ENCODE peak calls at places on chromosomes 5 and 9, in six cellular contexts. O is HFF-Myc, P is type B pancreatic cell, C is upper lobe of right lung, Z is heart left ventricle, I is GM13977. H is an unnamed sample.

GRCh38 chr9:74951725-74952151 is 974 bp downstream of the C9orf40 start:
- DNase-seq in O (no peak), P (no peak), C (peak), Z (peak), I (peak), H (peak)

GRCh38 chr5:143968071-143968878 is 156.3 kb downstream of the HMHB1 start:
- DNase-seq in O (peak), P (no peak), C (no peak), Z (no peak), I (peak), H (no peak)

GRCh38 chr5:9903806-9904205 is 273.7 kb upstream of the TAS2R1 start:
- DNase-seq in O (no peak), P (no peak), C (no peak), Z (no peak), I (no peak), H (no peak)

GRCh38 chr9:93950619-93951601 is 4.2 kb downstream of the BARX1 start:
- DNase-seq in O (no peak), P (no peak), C (peak), Z (peak), I (peak), H (no peak)

GRCh38 chr5:173327948-173328895 is at the start of gene STC2:
- DNase-seq in O (peak), P (peak), C (no peak), Z (peak), I (peak), H (no peak)

GRCh38 chr5:91182763-91183162 is 200.4 kb downstream of the ARRDC3 start:
- DNase-seq in O (no peak), P (no peak), C (no peak), Z (no peak), I (no peak), H (no peak)

GRCh38 chr5:476814-477175 is 33.8 kb downstream of the EXOC3 start:
- DNase-seq in O (no peak), P (no peak), C (no peak), Z (no peak), I (no peak), H (no peak)

GRCh38 chr5:126949475-126949874 is 80.9 kb downstream of the MARCHF3 start:
- DNase-seq in O (no peak), P (no peak), C (no peak), Z (no peak), I (no peak), H (no peak)

GRCh38 chr5:33441241-33441844 is 578 bp downstream of the TARS1 start:
- DNase-seq in O (peak), P (no peak), C (no peak), Z (no peak), I (peak), H (peak)

GRCh38 chr9:129493714-129494047 is 127.2 kb downstream of the C9orf50 start:
- DNase-seq in O (no peak), P (no peak), C (no peak), Z (no peak), I (no peak), H (no peak)

GRCh38 chr9:34891386-34891785 is 66.7 kb upstream of the PHF24 start:
- DNase-seq in O (no peak), P (no peak), C (no peak), Z (no peak), I (no peak), H (no peak)

GRCh38 chr9:126700903-126701819 is 87.4 kb downstream of the LMX1B start:
- DNase-seq in O (no peak), P (no peak), C (peak), Z (no peak), I (no peak), H (no peak)

GRCh38 chr9:135508211-135508820 is 7.8 kb downstream of the MRPS2 start:
- DNase-seq in O (no peak), P (peak), C (peak), Z (peak), I (no peak), H (no peak)

GRCh38 chr9:100087218-100087617 is 11.6 kb downstream of the ERP44 start:
- DNase-seq in O (no peak), P (no peak), C (no peak), Z (no peak), I (no peak), H (no peak)

GRCh38 chr9:132241840-132242620 is 80.2 kb downstream of the NTNG2 start:
- DNase-seq in O (no peak), P (no peak), C (peak), Z (no peak), I (peak), H (peak)

GRCh38 chr5:130923543-130924159 is 241.4 kb downstream of the HINT1 start:
- DNase-seq in O (peak), P (no peak), C (no peak), Z (no peak), I (no peak), H (no peak)

GRCh38 chr5:16245956-16246355 is 66.4 kb upstream of the MARCHF11 start:
- DNase-seq in O (no peak), P (no peak), C (no peak), Z (no peak), I (no peak), H (no peak)

GRCh38 chr9:116165912-116166311 is 12.3 kb downstream of the PAPPA start:
- DNase-seq in O (no peak), P (no peak), C (no peak), Z (no peak), I (no peak), H (no peak)

GRCh38 chr5:34053133-34053532 is 10.1 kb upstream of the C1QTNF3 start:
- DNase-seq in O (peak), P (no peak), C (no peak), Z (no peak), I (no peak), H (no peak)

GRCh38 chr5:23208959-23209431 is 298.4 kb upstream of the PRDM9 start:
- DNase-seq in O (peak), P (no peak), C (no peak), Z (no peak), I (peak), H (no peak)

GRCh38 chr9:95425910-95426551 is 90.7 kb downstream of the PTCH1 start:
- DNase-seq in O (no peak), P (no peak), C (no peak), Z (no peak), I (peak), H (no peak)

GRCh38 chr5:177455036-177455660 is 8.5 kb downstream of the PRR7 start:
- DNase-seq in O (no peak), P (peak), C (peak), Z (peak), I (peak), H (peak)

GRCh38 chr9:120579139-120579749 is 723 bp downstream of the CDK5RAP2 start:
- DNase-seq in O (no peak), P (no peak), C (no peak), Z (no peak), I (no peak), H (peak)

GRCh38 chr5:30991462-30991861 is 202.0 kb upstream of the CDH6 start:
- DNase-seq in O (no peak), P (no peak), C (no peak), Z (no peak), I (no peak), H (no peak)

GRCh38 chr5:52443187-52443586 is 344.5 kb upstream of the ITGA1 start:
- DNase-seq in O (no peak), P (no peak), C (no peak), Z (no peak), I (no peak), H (no peak)
- TF ChIP-seq CTCF in O (no peak), P (no peak), C (no peak), Z (no peak), I (no peak), H (no peak)

GRCh38 chr9:105373723-105374122 is 74.1 kb upstream of the FSD1L start:
- DNase-seq in O (no peak), P (no peak), C (no peak), Z (no peak), I (no peak), H (no peak)
- TF ChIP-seq CTCF in O (no peak), P (no peak), C (no peak), Z (no peak), I (no peak), H (no peak)

GRCh38 chr5:133469846-133470245 is 142.5 kb downstream of the FSTL4 start:
- DNase-seq in O (no peak), P (no peak), C (no peak), Z (no peak), I (no peak), H (no peak)

GRCh38 chr5:133474851-133475590 is 137.3 kb downstream of the FSTL4 start:
- DNase-seq in O (no peak), P (no peak), C (no peak), Z (no peak), I (no peak), H (no peak)

GRCh38 chr5:133473291-133473690 is 139.1 kb downstream of the FSTL4 start:
- DNase-seq in O (no peak), P (no peak), C (no peak), Z (no peak), I (no peak), H (no peak)

GRCh38 chr5:133471699-133472098 is 140.6 kb downstream of the FSTL4 start:
- DNase-seq in O (no peak), P (no peak), C (no peak), Z (no peak), I (no peak), H (no peak)

DNA sequence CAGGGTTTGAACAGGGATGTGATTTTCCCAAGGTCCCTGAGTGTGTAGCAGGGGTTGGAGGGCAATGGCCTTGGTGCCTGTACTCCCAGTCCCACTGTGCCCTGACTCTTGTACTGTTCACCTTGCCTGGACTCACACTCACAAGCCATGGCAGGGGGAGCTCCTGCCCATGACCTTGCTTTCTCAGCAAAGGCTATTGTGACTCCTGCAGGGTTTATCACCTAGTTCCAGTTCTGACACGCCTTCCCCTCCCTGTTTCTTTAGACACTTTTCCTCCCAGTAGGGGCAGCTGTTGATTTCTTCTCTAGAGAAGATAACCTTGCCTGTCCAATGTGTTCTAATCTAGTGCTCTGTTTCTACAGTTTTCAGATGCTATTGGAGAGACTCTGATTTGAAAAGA is 139.5 kb downstream of the FSTL4 start:
- DNase-seq in O (no peak), P (no peak), C (no peak), Z (no peak), I (no peak), H (no peak)
- TF ChIP-seq CTCF in O (no peak), P (no peak), C (no peak), Z (no peak), I (no peak), H (no peak)

DNA sequence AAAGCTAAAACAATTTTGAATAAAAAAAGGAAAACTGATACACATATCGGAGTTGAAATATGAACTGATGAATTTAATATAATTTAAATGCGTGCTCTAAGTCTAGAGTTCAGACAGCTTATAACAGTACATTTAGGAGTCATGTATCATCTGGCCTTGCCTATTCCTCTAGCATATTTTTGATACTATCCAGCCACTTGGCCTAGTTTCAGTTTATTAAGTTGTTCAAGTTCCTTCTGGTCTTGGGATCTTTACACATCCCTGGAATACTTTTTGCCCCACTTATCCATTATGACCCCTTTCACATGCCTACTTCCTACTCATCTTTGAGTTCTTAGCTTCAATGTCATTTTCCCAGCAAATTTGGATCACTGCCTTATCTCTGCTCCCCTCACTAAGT is 192.4 kb upstream of the EFNA5 start:
- DNase-seq in O (no peak), P (no peak), C (no peak), Z (no peak), I (no peak), H (no peak)
- TF ChIP-seq CTCF in O (no peak), P (no peak), C (no peak), Z (no peak), I (no peak), H (no peak)

GRCh38 chr5:37774912-37775483 is 64.8 kb downstream of the GDNF start:
- DNase-seq in O (no peak), P (no peak), C (no peak), Z (no peak), I (no peak), H (no peak)
- TF ChIP-seq CTCF in O (peak), P (peak), C (peak), Z (peak), I (peak), H (no peak)

DNA sequence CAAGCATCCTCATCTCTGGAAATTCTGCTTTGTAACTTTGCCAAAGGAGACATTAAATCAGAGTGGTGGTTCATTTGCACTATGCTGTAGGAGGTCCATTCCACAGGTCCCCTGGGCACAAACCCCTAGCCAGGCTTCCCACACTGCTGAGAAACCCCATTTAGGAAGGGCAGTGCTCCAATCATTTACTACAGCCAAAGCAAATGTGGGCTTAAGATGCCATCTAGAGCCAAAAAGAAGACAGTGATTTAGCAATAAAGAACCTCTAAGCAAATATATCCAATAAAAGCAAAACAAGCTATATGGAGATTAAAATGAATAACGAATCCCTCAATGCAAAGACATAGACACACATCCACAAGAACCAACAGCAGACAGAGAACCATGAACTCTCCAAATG is 129.0 kb upstream of the ALDH1B1 start:
- DNase-seq in O (peak), P (no peak), C (no peak), Z (no peak), I (no peak), H (no peak)
- TF ChIP-seq CTCF in O (peak), P (peak), C (no peak), Z (peak), I (peak), H (no peak)

DNA sequence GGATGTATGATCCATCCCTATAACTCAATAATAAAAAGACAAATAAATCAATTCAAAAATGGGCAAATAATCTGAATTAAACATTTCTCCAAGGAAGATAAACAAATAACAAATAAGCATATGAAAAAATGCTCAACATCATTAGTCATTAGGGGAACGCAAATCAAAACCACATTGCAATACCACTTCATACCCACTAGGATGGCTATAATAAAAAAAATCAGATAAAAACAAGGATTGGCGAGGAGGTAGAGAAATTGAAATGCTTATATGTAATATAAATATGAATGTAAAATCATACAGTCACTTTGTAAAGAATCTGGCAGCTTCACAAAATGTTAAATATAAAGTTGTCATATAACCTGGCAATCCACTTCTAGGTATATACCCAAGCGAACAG is 52.3 kb upstream of the TBCA start:
- DNase-seq in O (no peak), P (no peak), C (no peak), Z (no peak), I (no peak), H (no peak)
- TF ChIP-seq CTCF in O (no peak), P (peak), C (peak), Z (no peak), I (no peak), H (no peak)

DNA sequence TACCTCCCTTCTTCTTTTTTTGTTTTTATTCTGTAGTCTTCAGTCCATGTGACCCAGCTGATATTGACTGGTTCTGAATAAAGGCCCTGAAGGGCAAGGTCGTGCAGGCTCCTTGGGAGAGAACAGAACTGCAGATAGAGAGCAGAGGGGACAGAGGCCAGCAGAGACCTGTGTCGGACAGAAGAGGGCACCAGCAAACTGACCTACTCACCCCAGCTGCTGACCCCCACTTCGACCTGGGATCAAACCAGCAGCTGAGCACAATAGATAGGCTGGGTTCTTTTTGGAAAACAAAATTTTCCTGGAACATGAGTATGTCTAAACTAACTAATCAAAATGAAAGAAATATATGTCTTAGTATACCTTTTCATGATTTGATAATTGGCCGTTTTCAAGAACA is 695.1 kb downstream of the NR2F1-AS1 start:
- DNase-seq in O (no peak), P (no peak), C (no peak), Z (no peak), I (no peak), H (no peak)
- TF ChIP-seq CTCF in O (no peak), P (peak), C (no peak), Z (peak), I (peak), H (no peak)

GRCh38 chr9:11743356-11743755 is 949.8 kb upstream of the TYRP1 start:
- DNase-seq in O (no peak), P (no peak), C (no peak), Z (no peak), I (no peak), H (no peak)

GRCh38 chr9:11742471-11742870 is 950.7 kb upstream of the TYRP1 start:
- DNase-seq in O (no peak), P (no peak), C (no peak), Z (no peak), I (no peak), H (no peak)
- TF ChIP-seq CTCF in O (no peak), P (no peak), C (no peak), Z (no peak), I (no peak), H (no peak)

GRCh38 chr5:134174841-134175839 is 1.6 kb downstream of the SKP1 start:
- DNase-seq in O (no peak), P (no peak), C (no peak), Z (no peak), I (no peak), H (no peak)

GRCh38 chr5:134171972-134172371 is 4.8 kb downstream of the SKP1 start:
- DNase-seq in O (no peak), P (no peak), C (no peak), Z (no peak), I (no peak), H (no peak)

GRCh38 chr5:134175874-134176522 is 752 bp downstream of the SKP1 start:
- DNase-seq in O (no peak), P (no peak), C (no peak), Z (peak), I (peak), H (no peak)

GRCh38 chr5:134176523-134177196 is at the start of gene SKP1:
- DNase-seq in O (peak), P (peak), C (peak), Z (peak), I (peak), H (peak)

DNA sequence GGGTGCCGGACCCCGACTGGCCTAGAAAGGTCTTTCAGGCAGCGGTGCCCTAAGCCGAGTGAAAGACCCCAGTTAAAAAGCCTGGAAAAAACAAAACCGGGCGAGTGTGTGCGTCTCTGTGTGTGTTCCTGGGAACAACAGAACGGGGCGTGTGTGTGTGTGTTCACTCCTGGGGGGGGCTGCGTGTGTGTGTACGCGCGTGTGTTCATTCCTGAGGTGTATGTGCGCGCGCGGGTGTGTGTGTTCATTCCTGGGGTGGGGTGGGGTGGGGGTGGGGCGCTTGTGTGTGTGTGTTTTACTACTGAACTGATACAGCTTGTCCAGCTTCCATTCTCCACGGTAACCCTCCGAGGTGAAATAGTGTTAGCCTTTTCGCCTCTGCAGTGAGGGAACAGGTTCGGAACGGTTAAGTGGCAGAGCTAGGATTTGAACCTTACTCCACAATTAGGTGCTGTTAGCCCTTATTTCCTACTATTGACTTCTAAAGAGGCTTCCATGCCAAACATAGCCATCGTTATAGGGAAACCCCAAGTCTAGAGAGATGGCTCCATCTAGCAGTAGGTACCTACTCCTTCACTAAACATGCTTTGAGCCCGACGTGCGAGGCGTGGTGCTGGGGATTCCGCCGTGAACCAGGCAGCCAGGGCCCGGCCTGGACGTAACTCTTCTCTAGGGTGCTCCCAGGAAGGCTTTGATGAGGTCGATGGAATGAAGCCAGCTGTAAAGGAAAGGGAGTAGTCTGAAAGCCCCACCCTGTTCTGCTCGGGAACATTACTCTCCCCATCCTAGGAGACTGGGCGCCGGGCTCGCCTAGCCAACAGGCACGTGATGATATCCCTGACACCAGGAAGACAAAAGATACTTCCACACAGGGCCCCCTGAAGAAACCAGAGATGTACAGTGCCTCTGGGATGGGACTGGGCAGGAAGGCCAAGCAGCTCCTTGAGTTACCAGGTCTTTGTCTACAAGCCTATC is 734 bp upstream of the SKP1 start:
- DNase-seq in O (peak), P (no peak), C (peak), Z (no peak), I (peak), H (no peak)
- TF ChIP-seq CTCF in O (no peak), P (no peak), C (no peak), Z (no peak), I (no peak), H (no peak)